ENCODE peak calls at places on chromosomes 4 and X, in four cellular contexts. E, D, S and O are unnamed samples.

GRCh38 chr4:92198711-92199110 is 105.1 kb upstream of the GRID2 start:
- DNase-seq in E (no peak), D (no peak), S (no peak), O (no peak)

GRCh38 chr4:6194458-6195195 is 5.7 kb downstream of the JAKMIP1 start:
- DNase-seq in E (no peak), D (no peak), S (no peak), O (no peak)

GRCh38 chr4:7769936-7770674 is 169.6 kb downstream of the AFAP1 start:
- DNase-seq in E (no peak), D (no peak), S (peak), O (no peak)

GRCh38 chr4:185868983-185869938 is 57.3 kb upstream of the SORBS2 start:
- DNase-seq in E (no peak), D (no peak), S (no peak), O (no peak)

GRCh38 chrX:20354505-20354904 is 87.8 kb upstream of the RPS6KA3 start:
- DNase-seq in E (no peak), D (no peak), S (no peak), O (no peak)

GRCh38 chrX:107107459-107107858 is 11.2 kb downstream of the RBM41 start:
- DNase-seq in E (no peak), D (no peak), S (no peak), O (no peak)

GRCh38 chr4:11469900-11470708 is 41.4 kb upstream of the HS3ST1 start:
- DNase-seq in E (no peak), D (peak), S (no peak), O (no peak)

GRCh38 chr4:6032249-6033244 is 14.3 kb upstream of the C4orf50 start:
- DNase-seq in E (no peak), D (no peak), S (no peak), O (peak)

GRCh38 chrX:133668225-133668931 is 253.1 kb upstream of the GPC4 start:
- DNase-seq in E (no peak), D (no peak), S (no peak), O (no peak)

GRCh38 chrX:26442340-26442739 is 226.4 kb downstream of the MAGEB5 start:
- DNase-seq in E (no peak), D (no peak), S (peak), O (no peak)

GRCh38 chr4:154707877-154708276 is 35.9 kb upstream of the LRAT start:
- DNase-seq in E (no peak), D (no peak), S (no peak), O (no peak)

GRCh38 chr4:148376151-148376550 is 66.1 kb downstream of the NR3C2 start:
- DNase-seq in E (no peak), D (no peak), S (no peak), O (no peak)

GRCh38 chr4:17939061-17939460 is 82.5 kb downstream of the LCORL start:
- DNase-seq in E (no peak), D (no peak), S (no peak), O (no peak)

GRCh38 chr4:21986312-21986711 is 37.7 kb upstream of the KCNIP4 start:
- DNase-seq in E (no peak), D (no peak), S (no peak), O (no peak)

GRCh38 chrX:84993150-84993549 is 10.5 kb upstream of the APOOL start:
- DNase-seq in E (no peak), D (no peak), S (no peak), O (no peak)

GRCh38 chrX:39808471-39808917 is 289.3 kb downstream of the BCOR start:
- DNase-seq in E (no peak), D (no peak), S (no peak), O (no peak)

GRCh38 chr4:36348403-36348938 is 67.1 kb downstream of the DTHD1 start:
- DNase-seq in E (no peak), D (peak), S (no peak), O (no peak)

GRCh38 chrX:136767104-136767941 is 13.4 kb downstream of the ARHGEF6 start:
- DNase-seq in E (peak), D (peak), S (peak), O (no peak)

GRCh38 chr4:26204249-26204825 is 116.5 kb upstream of the RBPJ start:
- DNase-seq in E (no peak), D (no peak), S (no peak), O (no peak)

GRCh38 chr4:17577660-17578481 is 873 bp downstream of the LAP3 start:
- DNase-seq in E (peak), D (peak), S (peak), O (no peak)

GRCh38 chr4:150355858-150356455 is 226.0 kb upstream of the MAB21L2 start:
- DNase-seq in E (no peak), D (no peak), S (no peak), O (no peak)

GRCh38 chrX:40207626-40208025 is 109.9 kb upstream of the BCOR start:
- DNase-seq in E (no peak), D (no peak), S (no peak), O (no peak)

GRCh38 chr4:107619065-107619464 is 101.0 kb downstream of the PAPSS1 start:
- DNase-seq in E (no peak), D (no peak), S (no peak), O (no peak)

GRCh38 chr4:48939785-48940184 is 33.2 kb upstream of the OCIAD2 start:
- DNase-seq in E (no peak), D (no peak), S (no peak), O (no peak)

GRCh38 chrX:17700976-17701375 is 36.3 kb upstream of the SCML1 start:
- DNase-seq in E (no peak), D (no peak), S (no peak), O (no peak)

GRCh38 chr4:132427125-132427524 is 722.0 kb upstream of the PCDH10 start:
- DNase-seq in E (no peak), D (no peak), S (no peak), O (no peak)

GRCh38 chr4:5609265-5610007 is 98.9 kb downstream of the EVC2 start:
- DNase-seq in E (no peak), D (no peak), S (no peak), O (no peak)

GRCh38 chr4:112823141-112823540 is 186.2 kb downstream of the LARP7 start:
- DNase-seq in E (no peak), D (no peak), S (no peak), O (no peak)

GRCh38 chr4:139522457-139522856 is 33.6 kb downstream of the SETD7 start:
- DNase-seq in E (no peak), D (no peak), S (no peak), O (no peak)

GRCh38 chr4:112895785-112896184 is 153.7 kb upstream of the ANK2 start:
- DNase-seq in E (no peak), D (no peak), S (no peak), O (no peak)

GRCh38 chr4:83387922-83388676 is 53.5 kb upstream of the HPSE start:
- DNase-seq in E (no peak), D (no peak), S (no peak), O (no peak)